ENCODE peak calls at places on chromosomes 4 and X, in eight cellular contexts. E is kidney epithelial cell, D is stomach, M is sigmoid colon, X is fibroblast of mammary gland, Z is H1, I is astrocyte of the spinal cord, T is A549. B is an unnamed sample.

GRCh38 chr4:94577136-94577535 is 125.4 kb downstream of the PDLIM5 start:
- DNase-seq in E (no peak), D (no peak), M (peak), X (peak), Z (no peak), I (peak), T (no peak), B (peak)

GRCh38 chrX:54066841-54067240 is 22.6 kb upstream of the PHF8 start:
- DNase-seq in E (no peak), D (no peak), M (no peak), X (peak), Z (no peak), I (peak), T (no peak), B (peak)

GRCh38 chr4:80540785-80541469 is 205.4 kb downstream of the CFAP299 start:
- DNase-seq in E (no peak), D (no peak), M (no peak), X (peak), Z (no peak), I (peak), T (no peak), B (no peak)

GRCh38 chr4:186693159-186693815 is 30.4 kb downstream of the FAT1 start:
- DNase-seq in E (no peak), D (peak), M (peak), X (peak), Z (no peak), I (peak), T (peak), B (peak)

GRCh38 chr4:75995727-75996126 is 5.0 kb upstream of the SDAD1 start:
- DNase-seq in E (peak), D (no peak), M (no peak), X (peak), Z (no peak), I (peak), T (no peak), B (peak)

GRCh38 chr4:959338-960139 is 13.8 kb downstream of the DGKQ start:
- DNase-seq in E (no peak), D (no peak), M (peak), X (no peak), Z (no peak), I (no peak), T (no peak), B (no peak)

GRCh38 chr4:52312722-52313121 is 261.6 kb downstream of the SPATA18 start:
- DNase-seq in E (no peak), D (no peak), M (no peak), X (no peak), Z (peak), I (no peak), T (no peak), B (no peak)

GRCh38 chrX:26352891-26353430 is 137.0 kb downstream of the MAGEB5 start:
- DNase-seq in E (no peak), D (no peak), M (no peak), X (no peak), Z (no peak), I (no peak), T (no peak), B (no peak)

GRCh38 chr4:89215736-89216135 is 91.9 kb downstream of the GPRIN3 start:
- DNase-seq in E (no peak), D (no peak), M (no peak), X (no peak), Z (no peak), I (no peak), T (no peak), B (no peak)

GRCh38 chrX:23048806-23049573 is 49.2 kb downstream of the DDX53 start:
- DNase-seq in E (no peak), D (no peak), M (no peak), X (no peak), Z (no peak), I (no peak), T (no peak), B (no peak)

GRCh38 chr4:153081181-153081580 is 123.1 kb upstream of the TRIM2 start:
- DNase-seq in E (no peak), D (no peak), M (no peak), X (no peak), Z (no peak), I (no peak), T (no peak), B (no peak)

GRCh38 chr4:78362310-78362709 is 189.3 kb upstream of the ANXA3 start:
- DNase-seq in E (no peak), D (no peak), M (no peak), X (no peak), Z (no peak), I (no peak), T (no peak), B (no peak)

GRCh38 chr4:71070015-71070414 is 76.6 kb downstream of the DCK start:
- DNase-seq in E (no peak), D (no peak), M (no peak), X (no peak), Z (no peak), I (no peak), T (no peak), B (no peak)

GRCh38 chr4:168723569-168723968 is 226.7 kb downstream of the PALLD start:
- DNase-seq in E (no peak), D (no peak), M (no peak), X (peak), Z (no peak), I (peak), T (no peak), B (no peak)

GRCh38 chrX:18949902-18950301 is 34.0 kb downstream of the PHKA2 start:
- DNase-seq in E (no peak), D (no peak), M (no peak), X (no peak), Z (no peak), I (no peak), T (no peak), B (no peak)

GRCh38 chrX:44882635-44883034 is 9.6 kb downstream of the KDM6A start:
- DNase-seq in E (no peak), D (no peak), M (no peak), X (no peak), Z (no peak), I (no peak), T (no peak), B (no peak)

GRCh38 chr4:18458465-18458864 is 436.9 kb upstream of the LCORL start:
- DNase-seq in E (no peak), D (no peak), M (no peak), X (no peak), Z (no peak), I (no peak), T (no peak), B (no peak)

GRCh38 chrX:34300871-34301270 is 168.8 kb upstream of the FAM47A start:
- DNase-seq in E (peak), D (no peak), M (no peak), X (peak), Z (peak), I (peak), T (no peak), B (peak)

GRCh38 chr4:88600129-88600849 is 8.0 kb downstream of the HERC3 start:
- DNase-seq in E (no peak), D (no peak), M (no peak), X (peak), Z (no peak), I (peak), T (no peak), B (peak)

GRCh38 chrX:108088511-108088910 is 2.8 kb downstream of the PSMD10 start:
- DNase-seq in E (no peak), D (no peak), M (no peak), X (no peak), Z (no peak), I (no peak), T (no peak), B (no peak)

GRCh38 chr4:97153042-97153441 is 990.2 kb downstream of the STPG2 start:
- DNase-seq in E (peak), D (no peak), M (no peak), X (no peak), Z (no peak), I (peak), T (no peak), B (no peak)

GRCh38 chr4:185209031-185209851 is at the start of gene SNX25:
- DNase-seq in E (no peak), D (peak), M (peak), X (peak), Z (no peak), I (peak), T (peak), B (peak)

GRCh38 chrX:48761674-48762471 is at the start of gene GLOD5:
- DNase-seq in E (no peak), D (peak), M (no peak), X (peak), Z (peak), I (no peak), T (no peak), B (no peak)
- TF ChIP-seq CTCF in E (peak), D (no peak), M (no peak), X (no peak), Z (peak), I (peak), T (peak), B (peak)

DNA sequence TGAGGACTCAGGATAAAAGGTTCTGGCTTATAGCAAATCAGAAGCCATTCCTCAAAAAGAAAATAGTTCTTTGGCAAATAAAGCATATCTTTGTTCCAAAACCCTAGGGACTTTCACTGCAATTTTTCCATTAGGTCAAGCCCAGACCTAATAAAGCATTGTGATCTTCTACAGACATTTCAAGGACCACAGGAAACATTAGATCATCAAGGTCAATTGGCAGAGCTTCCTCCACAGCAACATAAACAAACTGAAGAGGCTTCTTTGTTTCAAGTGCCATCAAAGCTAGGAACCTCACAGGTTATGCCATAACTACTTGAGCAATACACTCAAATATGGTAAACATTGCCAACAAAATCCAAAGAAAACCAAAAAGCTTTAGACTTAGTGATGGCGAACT is 144.9 kb downstream of the ANXA5 start:
- DNase-seq in E (no peak), D (no peak), M (no peak), X (peak), Z (no peak), I (no peak), T (no peak), B (peak)
- H3K4me3 ChIP-seq in E (no peak), D (no peak), M (no peak), X (no peak), Z (no peak), I (no peak), T (no peak), B (no peak)

GRCh38 chr4:26457412-26457811 is 32.9 kb downstream of the CCKAR start:
- DNase-seq in E (no peak), D (no peak), M (no peak), X (no peak), Z (no peak), I (no peak), T (no peak), B (no peak)

GRCh38 chr4:26459756-26460530 is 30.3 kb downstream of the CCKAR start:
- DNase-seq in E (no peak), D (no peak), M (no peak), X (peak), Z (no peak), I (peak), T (no peak), B (peak)

GRCh38 chr4:26455571-26455970 is 34.7 kb downstream of the CCKAR start:
- DNase-seq in E (no peak), D (no peak), M (no peak), X (no peak), Z (no peak), I (no peak), T (no peak), B (no peak)

GRCh38 chr4:26458104-26458503 is 32.2 kb downstream of the CCKAR start:
- DNase-seq in E (no peak), D (no peak), M (no peak), X (no peak), Z (no peak), I (peak), T (no peak), B (no peak)

GRCh38 chr4:26459054-26459755 is 31.1 kb downstream of the CCKAR start:
- DNase-seq in E (peak), D (no peak), M (no peak), X (peak), Z (peak), I (peak), T (peak), B (peak)
- TF ChIP-seq CTCF in E (peak), D (no peak), M (peak), X (peak), Z (peak), I (peak), T (peak), B (peak)

GRCh38 chrX:120517936-120518335 is 42.8 kb downstream of the CUL4B start:
- DNase-seq in E (peak), D (no peak), M (no peak), X (peak), Z (no peak), I (peak), T (no peak), B (peak)
- H3K4me3 ChIP-seq in E (no peak), D (no peak), M (no peak), X (no peak), Z (no peak), I (no peak), T (no peak), B (no peak)

GRCh38 chr4:118833192-118833820 is 2.6 kb downstream of the SEC24D start:
- DNase-seq in E (no peak), D (no peak), M (no peak), X (no peak), Z (no peak), I (no peak), T (no peak), B (no peak)

GRCh38 chr4:118835896-118836762 is at the start of gene SEC24D:
- DNase-seq in E (no peak), D (peak), M (peak), X (peak), Z (peak), I (peak), T (peak), B (peak)

GRCh38 chr4:118834070-118834469 is 1.9 kb downstream of the SEC24D start:
- DNase-seq in E (no peak), D (no peak), M (no peak), X (no peak), Z (no peak), I (peak), T (no peak), B (no peak)

GRCh38 chr4:118836763-118837507 is 1.0 kb upstream of the SEC24D start:
- DNase-seq in E (no peak), D (no peak), M (no peak), X (no peak), Z (no peak), I (no peak), T (peak), B (no peak)

DNA sequence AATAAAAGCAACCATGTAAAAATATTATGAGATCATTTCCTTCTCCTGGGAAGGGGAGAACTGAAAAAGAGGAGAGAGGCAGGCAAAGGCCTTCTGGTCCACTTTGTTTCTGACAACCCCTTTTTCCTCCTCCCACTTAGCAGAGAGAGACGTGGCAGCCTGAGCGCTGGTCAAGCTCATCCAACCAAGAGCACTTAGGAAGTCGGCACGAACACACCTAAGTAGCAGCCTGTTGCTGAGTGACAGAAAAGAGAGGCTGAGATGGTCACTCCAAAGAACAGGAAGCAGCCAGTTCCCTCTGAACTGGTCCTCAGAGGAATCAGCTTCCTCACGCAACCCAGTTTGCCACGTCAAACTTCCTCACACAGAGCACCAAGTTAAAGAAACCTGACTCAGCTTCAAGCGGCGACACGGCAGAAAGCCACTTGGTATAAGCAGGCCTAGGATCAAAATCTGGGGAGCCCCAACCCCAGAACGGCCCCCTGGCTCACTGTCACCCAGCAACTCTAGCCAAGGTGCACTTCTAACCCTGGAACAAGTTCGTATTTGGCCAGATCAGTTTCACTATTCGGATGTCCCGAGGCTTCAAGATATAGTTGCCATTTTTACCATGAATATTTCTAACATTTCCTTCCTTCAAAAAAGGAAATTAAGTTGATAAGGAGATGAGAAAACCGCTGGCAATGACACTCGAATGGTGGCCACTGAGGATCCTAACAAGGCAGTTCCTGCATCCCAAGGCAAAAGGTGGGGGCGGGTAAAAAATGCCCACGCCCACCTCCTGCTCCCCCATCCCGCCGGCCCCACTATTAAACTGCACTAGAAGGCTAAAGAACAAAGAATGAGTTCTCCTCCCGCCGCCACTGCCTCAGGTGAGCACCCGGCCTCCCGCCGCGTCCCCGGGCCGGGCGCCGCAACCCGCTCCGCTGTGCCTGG is 698 bp downstream of the SEC24D start:
- DNase-seq in E (peak), D (peak), M (peak), X (peak), Z (no peak), I (peak), T (peak), B (peak)
- TF ChIP-seq CTCF in E (no peak), D (no peak), M (no peak), X (no peak), Z (no peak), I (no peak), T (no peak), B (no peak)

GRCh38 chrX:2464677-2465166 is 36.1 kb downstream of the DHRSX start:
- DNase-seq in E (no peak), D (no peak), M (no peak), X (no peak), Z (no peak), I (no peak), T (peak), B (no peak)
- H3K4me3 ChIP-seq in E (no peak), D (no peak), M (no peak), X (no peak), Z (no peak), I (no peak), T (peak), B (no peak)

GRCh38 chr4:162838671-162839070 is 328.0 kb downstream of the NAF1 start:
- DNase-seq in E (no peak), D (no peak), M (no peak), X (no peak), Z (no peak), I (no peak), T (no peak), B (no peak)

GRCh38 chr4:162841769-162842168 is 324.9 kb downstream of the NAF1 start:
- DNase-seq in E (no peak), D (no peak), M (no peak), X (no peak), Z (no peak), I (no peak), T (no peak), B (no peak)

GRCh38 chr4:162837241-162837640 is 329.4 kb downstream of the NAF1 start:
- DNase-seq in E (no peak), D (no peak), M (no peak), X (no peak), Z (no peak), I (no peak), T (no peak), B (no peak)

GRCh38 chr4:162837679-162838078 is 329.0 kb downstream of the NAF1 start:
- DNase-seq in E (no peak), D (no peak), M (no peak), X (no peak), Z (no peak), I (no peak), T (no peak), B (no peak)

DNA sequence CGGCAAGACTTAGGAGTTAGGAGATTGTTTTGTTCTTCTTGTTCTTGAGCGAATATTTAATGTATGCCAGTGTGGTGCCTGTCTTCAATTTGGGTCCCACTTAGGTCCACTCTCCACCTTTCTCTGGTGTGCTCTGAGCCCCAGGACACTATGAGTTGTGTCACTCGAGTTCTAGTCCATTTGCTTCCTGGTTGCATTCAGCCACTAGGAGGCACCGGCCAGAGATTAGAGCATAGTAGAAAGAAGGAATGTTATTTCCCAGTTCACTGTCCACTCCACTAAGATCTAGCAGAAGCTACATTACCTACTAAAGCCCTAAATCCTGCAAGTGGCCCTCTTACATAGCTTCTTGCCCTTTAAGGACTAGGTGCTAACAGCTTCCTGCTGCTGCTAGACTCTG is 326.9 kb downstream of the NAF1 start:
- DNase-seq in E (no peak), D (no peak), M (no peak), X (no peak), Z (peak), I (no peak), T (no peak), B (no peak)
- TF ChIP-seq CTCF in E (peak), D (no peak), M (no peak), X (no peak), Z (peak), I (no peak), T (no peak), B (no peak)

GRCh38 chrX:101659601-101660063 is at the start of gene ARMCX2:
- DNase-seq in E (peak), D (peak), M (peak), X (peak), Z (no peak), I (peak), T (no peak), B (peak)
- H3K4me3 ChIP-seq in E (peak), D (peak), M (peak), X (peak), Z (peak), I (peak), T (peak), B (peak)

GRCh38 chrX:10397349-10397748 is 223.0 kb downstream of the MID1 start:
- DNase-seq in E (no peak), D (no peak), M (no peak), X (no peak), Z (no peak), I (no peak), T (no peak), B (no peak)

GRCh38 chrX:10398271-10398670 is 222.1 kb downstream of the MID1 start:
- DNase-seq in E (no peak), D (no peak), M (no peak), X (no peak), Z (no peak), I (no peak), T (no peak), B (no peak)

GRCh38 chrX:10399152-10399741 is 221.1 kb downstream of the MID1 start:
- DNase-seq in E (no peak), D (no peak), M (no peak), X (peak), Z (no peak), I (no peak), T (no peak), B (no peak)

GRCh38 chrX:10404435-10404834 is 215.9 kb downstream of the MID1 start:
- DNase-seq in E (no peak), D (no peak), M (no peak), X (peak), Z (no peak), I (peak), T (no peak), B (peak)

DNA sequence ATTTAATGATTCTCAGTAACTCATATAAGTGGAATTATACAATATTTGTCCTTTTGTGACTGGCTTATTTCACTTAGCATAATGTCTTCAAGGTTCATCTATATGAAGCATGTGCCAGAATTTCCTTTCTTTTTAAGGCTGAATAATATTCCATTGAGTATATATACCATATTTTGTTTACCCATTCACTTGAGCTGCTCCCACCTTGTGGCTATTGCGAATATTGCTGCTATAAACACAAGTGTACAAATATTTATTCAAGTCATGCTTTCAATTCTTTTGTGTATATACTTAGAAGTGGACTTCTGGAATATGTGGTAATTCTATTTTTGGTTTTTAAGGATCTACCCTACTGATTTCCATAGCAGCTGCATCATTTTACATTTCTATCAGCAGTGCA is 219.1 kb downstream of the MID1 start:
- DNase-seq in E (no peak), D (no peak), M (no peak), X (peak), Z (no peak), I (no peak), T (no peak), B (no peak)
- TF ChIP-seq CTCF in E (no peak), D (no peak), M (no peak), X (peak), Z (no peak), I (no peak), T (peak), B (no peak)